ENCODE peak calls at places on chromosomes 12 and 14, in six cellular contexts. One of them, this sample, is unnamed.

GRCh38 chr14:64195194-64195593 is 99.0 kb downstream of the ESR2 start:
- DNase-seq in neuronal stem cell: no peak
- DNase-seq in trophoblast cell: no peak
- DNase-seq in IMR-90: peak; percentile 8
- DNase-seq in mesenchymal stem cell: no peak
- DNase-seq in H1: no peak
- DNase-seq in this sample: no peak

GRCh38 chr12:108634225-108634795 is 616 bp upstream of the SELPLG start:
- DNase-seq in neuronal stem cell: no peak
- DNase-seq in IMR-90: no peak
- DNase-seq in mesenchymal stem cell: no peak
- DNase-seq in H1: no peak
- DNase-seq in trophoblast cell: no peak
- DNase-seq in this sample: peak; percentile 62

GRCh38 chr12:65171073-65171472 is 1.7 kb downstream of the LEMD3 start:
- DNase-seq in mesenchymal stem cell: peak; percentile 27
- DNase-seq in neuronal stem cell: no peak
- DNase-seq in trophoblast cell: peak; percentile 24
- DNase-seq in H1: no peak
- DNase-seq in IMR-90: peak; percentile 46
- DNase-seq in this sample: no peak

GRCh38 chr12:48883305-48884171 is 17.9 kb upstream of the RND1 start:
- DNase-seq in trophoblast cell: no peak
- DNase-seq in IMR-90: peak; percentile 24
- DNase-seq in neuronal stem cell: peak; percentile 91
- DNase-seq in H1: no peak
- DNase-seq in mesenchymal stem cell: peak; percentile 60
- DNase-seq in this sample: peak; percentile 95

GRCh38 chr14:91068642-91069041 is 8.2 kb upstream of the RPS6KA5 start:
- DNase-seq in trophoblast cell: no peak
- DNase-seq in IMR-90: no peak
- DNase-seq in H1: no peak
- DNase-seq in mesenchymal stem cell: no peak
- DNase-seq in neuronal stem cell: no peak
- DNase-seq in this sample: no peak

GRCh38 chr12:23462546-23462945 is 486.9 kb downstream of the SOX5 start:
- DNase-seq in H1: no peak
- DNase-seq in trophoblast cell: no peak
- DNase-seq in neuronal stem cell: no peak
- DNase-seq in IMR-90: no peak
- DNase-seq in mesenchymal stem cell: no peak
- DNase-seq in this sample: no peak

GRCh38 chr12:48977290-48978281 is 536 bp upstream of the WNT1 start:
- DNase-seq in mesenchymal stem cell: peak; percentile 62
- DNase-seq in IMR-90: peak; percentile 80
- DNase-seq in neuronal stem cell: no peak
- DNase-seq in trophoblast cell: peak; percentile 94
- DNase-seq in H1: no peak
- DNase-seq in this sample: no peak

GRCh38 chr12:67911293-67911637 is 78.0 kb upstream of the IFNG-AS1 start:
- DNase-seq in neuronal stem cell: no peak
- DNase-seq in mesenchymal stem cell: no peak
- DNase-seq in IMR-90: peak; percentile 23
- DNase-seq in H1: no peak
- DNase-seq in trophoblast cell: no peak
- DNase-seq in this sample: no peak

GRCh38 chr12:68420225-68421008 is 88.3 kb upstream of the MDM1 start:
- DNase-seq in H1: no peak
- DNase-seq in neuronal stem cell: no peak
- DNase-seq in mesenchymal stem cell: peak; percentile 16
- DNase-seq in trophoblast cell: no peak
- DNase-seq in IMR-90: peak; percentile 57
- DNase-seq in this sample: no peak

GRCh38 chr12:27095346-27095745 is 13.0 kb upstream of the C12orf71 start:
- DNase-seq in neuronal stem cell: no peak
- DNase-seq in trophoblast cell: no peak
- DNase-seq in mesenchymal stem cell: no peak
- DNase-seq in H1: no peak
- DNase-seq in IMR-90: no peak
- DNase-seq in this sample: no peak

GRCh38 chr14:104681689-104682074 is 7.7 kb upstream of the INF2 start:
- DNase-seq in H1: peak; percentile 82
- DNase-seq in neuronal stem cell: peak; percentile 63
- DNase-seq in mesenchymal stem cell: peak; percentile 85
- DNase-seq in trophoblast cell: peak; percentile 84
- DNase-seq in IMR-90: peak; percentile 81
- DNase-seq in this sample: peak; percentile 98

GRCh38 chr12:114316076-114316475 is 89.9 kb downstream of the TBX5 start:
- DNase-seq in trophoblast cell: peak; percentile 46
- DNase-seq in mesenchymal stem cell: no peak
- DNase-seq in H1: peak; percentile 9
- DNase-seq in neuronal stem cell: no peak
- DNase-seq in IMR-90: peak; percentile 84
- DNase-seq in this sample: peak; percentile 33

GRCh38 chr12:121773011-121773777 is 20.3 kb downstream of the RHOF start:
- DNase-seq in IMR-90: peak; percentile 58
- DNase-seq in neuronal stem cell: no peak
- DNase-seq in trophoblast cell: peak; percentile 81
- DNase-seq in mesenchymal stem cell: peak; percentile 69
- DNase-seq in H1: no peak
- DNase-seq in this sample: peak; percentile 81

GRCh38 chr14:19947413-19948090 is 16.8 kb downstream of the OR4K1 start:
- DNase-seq in mesenchymal stem cell: no peak
- DNase-seq in H1: no peak
- DNase-seq in trophoblast cell: peak; percentile 42
- DNase-seq in neuronal stem cell: no peak
- DNase-seq in IMR-90: no peak
- DNase-seq in this sample: no peak

GRCh38 chr12:57549909-57550627 is at the start of gene KIF5A:
- DNase-seq in H1: no peak
- DNase-seq in neuronal stem cell: peak; percentile 53
- DNase-seq in IMR-90: no peak
- DNase-seq in mesenchymal stem cell: no peak
- DNase-seq in trophoblast cell: peak; percentile 58
- DNase-seq in this sample: peak; percentile 48

GRCh38 chr12:45407188-45407850 is 191.4 kb downstream of the ANO6 start:
- DNase-seq in H1: no peak
- DNase-seq in neuronal stem cell: no peak
- DNase-seq in trophoblast cell: no peak
- DNase-seq in IMR-90: peak; percentile 83
- DNase-seq in mesenchymal stem cell: peak; percentile 24
- DNase-seq in this sample: no peak

GRCh38 chr12:121980211-121980891 is 41.3 kb upstream of the BCL7A start:
- DNase-seq in trophoblast cell: no peak
- DNase-seq in IMR-90: peak; percentile 64
- DNase-seq in neuronal stem cell: no peak
- DNase-seq in H1: no peak
- DNase-seq in mesenchymal stem cell: no peak
- DNase-seq in this sample: no peak

GRCh38 chr12:105036937-105037649 is 47.2 kb downstream of the ALDH1L2 start:
- DNase-seq in H1: no peak
- DNase-seq in neuronal stem cell: no peak
- DNase-seq in mesenchymal stem cell: no peak
- DNase-seq in trophoblast cell: no peak
- DNase-seq in IMR-90: no peak
- DNase-seq in this sample: no peak

GRCh38 chr14:102827716-102828115 is 50.5 kb downstream of the TRAF3 start:
- DNase-seq in IMR-90: peak; percentile 23
- DNase-seq in mesenchymal stem cell: no peak
- DNase-seq in H1: no peak
- DNase-seq in trophoblast cell: peak; percentile 68
- DNase-seq in neuronal stem cell: no peak
- DNase-seq in this sample: no peak

GRCh38 chr12:15208871-15209656 is 12.2 kb downstream of the RERG start:
- DNase-seq in IMR-90: no peak
- DNase-seq in trophoblast cell: peak; percentile 35
- DNase-seq in H1: no peak
- DNase-seq in neuronal stem cell: no peak
- DNase-seq in mesenchymal stem cell: peak; percentile 26
- DNase-seq in this sample: no peak

GRCh38 chr12:118982308-118982707 is 967 bp downstream of the SRRM4 start:
- DNase-seq in IMR-90: no peak
- DNase-seq in mesenchymal stem cell: no peak
- DNase-seq in neuronal stem cell: no peak
- DNase-seq in H1: no peak
- DNase-seq in trophoblast cell: no peak
- DNase-seq in this sample: no peak

GRCh38 chr12:52004042-52004648 is 2.6 kb upstream of the TAMALIN start:
- DNase-seq in trophoblast cell: peak; percentile 71
- DNase-seq in H1: no peak
- DNase-seq in neuronal stem cell: no peak
- DNase-seq in mesenchymal stem cell: peak; percentile 76
- DNase-seq in IMR-90: peak; percentile 55
- DNase-seq in this sample: peak; percentile 83

GRCh38 chr12:68264175-68264863 is 10.9 kb upstream of the IL22 start:
- DNase-seq in H1: no peak
- DNase-seq in IMR-90: peak; percentile 26
- DNase-seq in neuronal stem cell: no peak
- DNase-seq in mesenchymal stem cell: no peak
- DNase-seq in trophoblast cell: no peak
- DNase-seq in this sample: no peak

GRCh38 chr12:56522486-56523193 is 1.0 kb downstream of the RBMS2 start:
- DNase-seq in neuronal stem cell: peak; percentile 6
- DNase-seq in H1: no peak
- DNase-seq in trophoblast cell: peak; percentile 68
- DNase-seq in mesenchymal stem cell: peak; percentile 55
- DNase-seq in IMR-90: peak; percentile 13
- DNase-seq in this sample: peak; percentile 69

GRCh38 chr12:131390408-131391100 is 320.3 kb upstream of the SFSWAP start:
- DNase-seq in trophoblast cell: peak; percentile 59
- DNase-seq in H1: peak; percentile 13
- DNase-seq in neuronal stem cell: peak; percentile 56
- DNase-seq in IMR-90: no peak
- DNase-seq in mesenchymal stem cell: no peak
- DNase-seq in this sample: peak; percentile 69

GRCh38 chr14:76419399-76419798 is 43.5 kb downstream of the ESRRB start:
- DNase-seq in trophoblast cell: no peak
- DNase-seq in IMR-90: no peak
- DNase-seq in H1: no peak
- DNase-seq in neuronal stem cell: no peak
- DNase-seq in mesenchymal stem cell: no peak
- DNase-seq in this sample: no peak

GRCh38 chr12:55717397-55718007 is 1.7 kb downstream of the BLOC1S1 start:
- DNase-seq in mesenchymal stem cell: peak; percentile 77
- DNase-seq in neuronal stem cell: no peak
- DNase-seq in trophoblast cell: no peak
- DNase-seq in IMR-90: peak; percentile 86
- DNase-seq in H1: no peak
- DNase-seq in this sample: peak; percentile 74

GRCh38 chr12:91053951-91054715 is 3.7 kb downstream of the KERA start:
- DNase-seq in mesenchymal stem cell: peak; percentile 48
- DNase-seq in H1: no peak
- DNase-seq in IMR-90: peak; percentile 72
- DNase-seq in trophoblast cell: peak; percentile 10
- DNase-seq in neuronal stem cell: no peak
- DNase-seq in this sample: no peak

GRCh38 chr12:42732908-42733411 is 143.4 kb upstream of the PRICKLE1 start:
- DNase-seq in IMR-90: no peak
- DNase-seq in trophoblast cell: no peak
- DNase-seq in neuronal stem cell: no peak
- DNase-seq in H1: no peak
- DNase-seq in mesenchymal stem cell: no peak
- DNase-seq in this sample: no peak

GRCh38 chr12:2240984-2241383 is 188.2 kb downstream of the CACNA1C start:
- DNase-seq in neuronal stem cell: no peak
- DNase-seq in trophoblast cell: no peak
- DNase-seq in H1: no peak
- DNase-seq in mesenchymal stem cell: no peak
- DNase-seq in IMR-90: peak; percentile 36
- DNase-seq in this sample: no peak
- H3K4me3 ChIP-seq in neuronal stem cell: no peak overlapping the region
- H3K4me3 ChIP-seq in trophoblast cell: no peak overlapping the region
- H3K4me3 ChIP-seq in H1: no peak overlapping the region
- H3K4me3 ChIP-seq in mesenchymal stem cell: no peak overlapping the region
- H3K4me3 ChIP-seq in IMR-90: no peak overlapping the region
- H3K4me3 ChIP-seq in this sample: no peak overlapping the region

GRCh38 chr14:81312289-81312876 is 87.7 kb downstream of the STON2 start:
- DNase-seq in neuronal stem cell: no peak
- DNase-seq in trophoblast cell: peak; percentile 33
- DNase-seq in IMR-90: no peak
- DNase-seq in mesenchymal stem cell: no peak
- DNase-seq in H1: no peak
- DNase-seq in this sample: peak; percentile 75

GRCh38 chr14:81314443-81315175 is 85.5 kb downstream of the STON2 start:
- DNase-seq in neuronal stem cell: no peak
- DNase-seq in trophoblast cell: no peak
- DNase-seq in IMR-90: no peak
- DNase-seq in H1: no peak
- DNase-seq in mesenchymal stem cell: no peak
- DNase-seq in this sample: peak; percentile 85

GRCh38 chr14:81313200-81313599 is 86.9 kb downstream of the STON2 start:
- DNase-seq in neuronal stem cell: no peak
- DNase-seq in IMR-90: no peak
- DNase-seq in trophoblast cell: peak; percentile 10
- DNase-seq in H1: no peak
- DNase-seq in mesenchymal stem cell: no peak
- DNase-seq in this sample: no peak

GRCh38 chr14:81313775-81314429 is 86.2 kb downstream of the STON2 start:
- DNase-seq in trophoblast cell: no peak
- DNase-seq in H1: no peak
- DNase-seq in mesenchymal stem cell: no peak
- DNase-seq in IMR-90: no peak
- DNase-seq in neuronal stem cell: no peak
- DNase-seq in this sample: no peak

GRCh38 chr14:81315344-81315743 is 84.8 kb downstream of the STON2 start:
- DNase-seq in IMR-90: no peak
- DNase-seq in H1: peak; percentile 31
- DNase-seq in mesenchymal stem cell: no peak
- DNase-seq in neuronal stem cell: peak; percentile 57
- DNase-seq in trophoblast cell: no peak
- DNase-seq in this sample: peak; percentile 97
- H2BK120ac ChIP-seq in IMR-90: no peak overlapping the region
- H2BK120ac ChIP-seq in H1: no peak overlapping the region
- H2BK120ac ChIP-seq in mesenchymal stem cell: no peak overlapping the region
- H2BK120ac ChIP-seq in neuronal stem cell: no peak overlapping the region
- H2BK120ac ChIP-seq in trophoblast cell: no peak overlapping the region
- H2BK120ac ChIP-seq in this sample: no peak overlapping the region

GRCh38 chr12:11826607-11827006 is 177.1 kb downstream of the ETV6 start:
- DNase-seq in mesenchymal stem cell: peak; percentile 31
- DNase-seq in trophoblast cell: no peak
- DNase-seq in H1: no peak
- DNase-seq in neuronal stem cell: no peak
- DNase-seq in IMR-90: no peak
- DNase-seq in this sample: peak; percentile 54
- H3K4me3 ChIP-seq in mesenchymal stem cell: no peak overlapping the region
- H3K4me3 ChIP-seq in trophoblast cell: no peak overlapping the region
- H3K4me3 ChIP-seq in H1: no peak overlapping the region
- H3K4me3 ChIP-seq in neuronal stem cell: no peak overlapping the region
- H3K4me3 ChIP-seq in IMR-90: no peak overlapping the region
- H3K4me3 ChIP-seq in this sample: no peak overlapping the region

DNA sequence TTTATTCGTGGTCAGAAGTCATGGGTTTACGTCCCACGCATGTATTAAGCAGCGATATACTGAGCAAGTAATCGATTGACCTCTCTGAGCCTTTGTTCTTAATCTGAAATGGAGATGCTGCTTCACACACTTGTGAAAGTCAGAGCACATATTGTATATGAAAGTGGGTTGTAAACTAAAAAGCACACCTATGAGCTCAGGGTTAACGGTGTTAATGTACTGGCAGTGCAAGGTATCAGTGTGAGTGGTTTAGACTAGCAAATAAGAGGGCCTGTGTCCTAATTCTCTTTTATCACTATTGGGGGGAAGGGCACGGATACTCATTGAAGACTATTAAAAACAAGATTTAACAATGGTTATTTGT is 676 bp downstream of the MRPL42 start:
- DNase-seq in neuronal stem cell: no peak
- DNase-seq in mesenchymal stem cell: no peak
- DNase-seq in IMR-90: no peak
- DNase-seq in trophoblast cell: no peak
- DNase-seq in H1: no peak
- DNase-seq in this sample: no peak
- H2BK120ac ChIP-seq in neuronal stem cell: no peak overlapping the region
- H2BK120ac ChIP-seq in mesenchymal stem cell: no peak overlapping the region
- H2BK120ac ChIP-seq in IMR-90: peak overlapping the region; percentile 12
- H2BK120ac ChIP-seq in trophoblast cell: peak overlapping the region; percentile 98
- H2BK120ac ChIP-seq in H1: no peak overlapping the region
- H2BK120ac ChIP-seq in this sample: no peak overlapping the region

This sample was measured in mesendoderm.